ENCODE peak calls at places on chromosomes 2 and 18, in five cellular contexts. U is fibroblast of lung, R is H7, Y is left kidney, L is HCT116. Z is an unnamed sample.

GRCh38 chr18:43661570-43661969 is 384.3 kb upstream of the SYT4 start:
- DNase-seq in U (peak; percentile 71), R (peak; percentile 1), Y (peak; percentile 52), L (no peak), Z (peak; percentile 39)

GRCh38 chr2:177646791-177647190 is 254.2 kb downstream of the AGPS start:
- DNase-seq in U (no peak), R (no peak), Y (no peak), L (no peak), Z (no peak)

GRCh38 chr2:240432820-240433801 is 2.4 kb upstream of the GPC1 start:
- DNase-seq in U (no peak), R (peak; percentile 64), Y (no peak), L (no peak), Z (no peak)

GRCh38 chr2:18752022-18752493 is 162.7 kb upstream of the NT5C1B start:
- DNase-seq in U (no peak), R (no peak), Y (peak; percentile 68), L (no peak), Z (no peak)

GRCh38 chr2:100285691-100286090 is 36.6 kb downstream of the LONRF2 start:
- DNase-seq in U (peak; percentile 93), R (no peak), Y (peak; percentile 62), L (peak; percentile 31), Z (no peak)

GRCh38 chr2:74179063-74179865 is 585 bp upstream of the MOB1A start:
- DNase-seq in U (no peak), R (no peak), Y (no peak), L (no peak), Z (no peak)

GRCh38 chr2:7037340-7038333 is 120.4 kb downstream of the RNF144A start:
- DNase-seq in U (peak; percentile 50), R (peak; percentile 80), Y (peak; percentile 89), L (peak; percentile 10), Z (peak; percentile 73)

GRCh38 chr18:11654736-11655604 is 34.1 kb upstream of the GNAL start:
- DNase-seq in U (no peak), R (peak; percentile 91), Y (peak; percentile 72), L (peak; percentile 27), Z (peak; percentile 77)

GRCh38 chr2:109173311-109174171 is 44.5 kb downstream of the SH3RF3 start:
- DNase-seq in U (peak; percentile 94), R (peak; percentile 46), Y (peak; percentile 32), L (no peak), Z (peak; percentile 50)

GRCh38 chr2:235642446-235643107 is 148.7 kb downstream of the AGAP1 start:
- DNase-seq in U (peak; percentile 79), R (no peak), Y (no peak), L (no peak), Z (no peak)

GRCh38 chr18:14928396-14928795 is 180.4 kb downstream of the ANKRD30B start:
- DNase-seq in U (no peak), R (no peak), Y (no peak), L (no peak), Z (peak; percentile 56)

GRCh38 chr2:28432362-28432761 is 39.7 kb downstream of the FOSL2 start:
- DNase-seq in U (no peak), R (no peak), Y (no peak), L (no peak), Z (no peak)

GRCh38 chr2:42249284-42249683 is 80.1 kb downstream of the EML4 start:
- DNase-seq in U (no peak), R (no peak), Y (no peak), L (no peak), Z (no peak)

GRCh38 chr18:57035590-57035989 is 111.3 kb upstream of the BOD1L2 start:
- DNase-seq in U (no peak), R (no peak), Y (no peak), L (no peak), Z (no peak)

GRCh38 chr2:198587201-198587600 is 782.8 kb downstream of the PLCL1 start:
- DNase-seq in U (no peak), R (no peak), Y (no peak), L (no peak), Z (no peak)

GRCh38 chr2:64906853-64907536 is 82.2 kb upstream of the SLC1A4 start:
- DNase-seq in U (no peak), R (no peak), Y (no peak), L (no peak), Z (no peak)

GRCh38 chr2:160270571-160271113 is 70.6 kb upstream of the ITGB6 start:
- DNase-seq in U (peak; percentile 78), R (peak; percentile 20), Y (peak; percentile 43), L (no peak), Z (peak; percentile 88)

GRCh38 chr2:123495241-123495640 is 529.8 kb upstream of the CNTNAP5 start:
- DNase-seq in U (no peak), R (no peak), Y (no peak), L (no peak), Z (no peak)

GRCh38 chr18:23069481-23069880 is 65.8 kb upstream of the CABLES1 start:
- DNase-seq in U (no peak), R (no peak), Y (no peak), L (no peak), Z (no peak)

GRCh38 chr2:159939946-159940345 is 122.5 kb downstream of the PLA2R1 start:
- DNase-seq in U (peak; percentile 36), R (no peak), Y (peak; percentile 53), L (peak; percentile 6), Z (no peak)

GRCh38 chr2:238879020-238879419 is 31.1 kb downstream of the TWIST2 start:
- DNase-seq in U (no peak), R (no peak), Y (no peak), L (no peak), Z (no peak)

GRCh38 chr2:224749136-224749535 is 33.0 kb upstream of the CCDC195 start:
- DNase-seq in U (no peak), R (peak; percentile 19), Y (no peak), L (no peak), Z (no peak)

GRCh38 chr2:179272406-179273192 is 8.0 kb upstream of the SESTD1 start:
- DNase-seq in U (peak; percentile 36), R (no peak), Y (peak; percentile 78), L (no peak), Z (no peak)

GRCh38 chr18:50356036-50356945 is 18.6 kb upstream of the SKA1 start:
- DNase-seq in U (no peak), R (no peak), Y (no peak), L (peak; percentile 28), Z (peak; percentile 20)

GRCh38 chr2:30255026-30255425 is 23.7 kb downstream of the LBH start:
- DNase-seq in U (no peak), R (no peak), Y (no peak), L (no peak), Z (no peak)

Z was measured in ELF-1.